ENCODE peak calls at places on chromosome 15, in eight cellular contexts. One of them, this sample, is unnamed.

GRCh38 chr15:39083213-39083612 is 497.7 kb upstream of the THBS1 start:
- DNase-seq in fibroblast of mammary gland: peak; percentile 60
- DNase-seq in tibial artery: no peak
- DNase-seq in nephron progenitor cell: no peak
- DNase-seq in cardiac fibroblast: peak; percentile 78
- DNase-seq in IMR-90: peak; percentile 51
- DNase-seq in PC-9: no peak
- DNase-seq in brain microvascular endothelial cell: no peak
- DNase-seq in this sample: no peak

GRCh38 chr15:71921191-71921590 is 110.8 kb downstream of the NR2E3 start:
- DNase-seq in nephron progenitor cell: no peak
- DNase-seq in PC-9: no peak
- DNase-seq in brain microvascular endothelial cell: no peak
- DNase-seq in tibial artery: no peak
- DNase-seq in fibroblast of mammary gland: peak; percentile 23
- DNase-seq in cardiac fibroblast: no peak
- DNase-seq in IMR-90: peak; percentile 58
- DNase-seq in this sample: no peak

GRCh38 chr15:68783226-68784054 is 37.3 kb downstream of the ANP32A start:
- DNase-seq in tibial artery: no peak
- DNase-seq in IMR-90: no peak
- DNase-seq in PC-9: peak; percentile 32
- DNase-seq in cardiac fibroblast: no peak
- DNase-seq in nephron progenitor cell: peak; percentile 18
- DNase-seq in brain microvascular endothelial cell: no peak
- DNase-seq in fibroblast of mammary gland: no peak
- DNase-seq in this sample: no peak

GRCh38 chr15:100115711-100116090 is 226.1 kb downstream of the ADAMTS17 start:
- DNase-seq in IMR-90: peak; percentile 67
- DNase-seq in nephron progenitor cell: no peak
- DNase-seq in brain microvascular endothelial cell: peak; percentile 65
- DNase-seq in PC-9: peak; percentile 59
- DNase-seq in cardiac fibroblast: peak; percentile 71
- DNase-seq in fibroblast of mammary gland: peak; percentile 80
- DNase-seq in tibial artery: peak; percentile 46
- DNase-seq in this sample: no peak

GRCh38 chr15:37291920-37292319 is 191.6 kb upstream of the MEIS2 start:
- DNase-seq in fibroblast of mammary gland: no peak
- DNase-seq in cardiac fibroblast: peak; percentile 22
- DNase-seq in brain microvascular endothelial cell: no peak
- DNase-seq in tibial artery: no peak
- DNase-seq in IMR-90: no peak
- DNase-seq in PC-9: no peak
- DNase-seq in nephron progenitor cell: no peak
- DNase-seq in this sample: no peak

GRCh38 chr15:40252438-40253178 is 13.7 kb downstream of the PAK6 start:
- DNase-seq in cardiac fibroblast: no peak
- DNase-seq in tibial artery: no peak
- DNase-seq in brain microvascular endothelial cell: no peak
- DNase-seq in fibroblast of mammary gland: no peak
- DNase-seq in IMR-90: no peak
- DNase-seq in nephron progenitor cell: peak; percentile 66
- DNase-seq in PC-9: peak; percentile 48
- DNase-seq in this sample: no peak

GRCh38 chr15:63476229-63476632 is 28.2 kb upstream of the USP3 start:
- DNase-seq in nephron progenitor cell: no peak
- DNase-seq in brain microvascular endothelial cell: peak; percentile 97
- DNase-seq in PC-9: no peak
- DNase-seq in IMR-90: peak; percentile 100
- DNase-seq in tibial artery: no peak
- DNase-seq in fibroblast of mammary gland: peak; percentile 100
- DNase-seq in cardiac fibroblast: peak; percentile 99
- DNase-seq in this sample: peak; percentile 87

GRCh38 chr15:86178845-86179244 is 99.2 kb downstream of the AGBL1 start:
- DNase-seq in cardiac fibroblast: no peak
- DNase-seq in PC-9: no peak
- DNase-seq in nephron progenitor cell: no peak
- DNase-seq in brain microvascular endothelial cell: no peak
- DNase-seq in tibial artery: no peak
- DNase-seq in IMR-90: no peak
- DNase-seq in fibroblast of mammary gland: no peak
- DNase-seq in this sample: no peak

GRCh38 chr15:67784057-67784781 is 41.1 kb upstream of the SKOR1 start:
- DNase-seq in IMR-90: no peak
- DNase-seq in tibial artery: no peak
- DNase-seq in cardiac fibroblast: no peak
- DNase-seq in brain microvascular endothelial cell: no peak
- DNase-seq in nephron progenitor cell: no peak
- DNase-seq in PC-9: no peak
- DNase-seq in fibroblast of mammary gland: no peak
- DNase-seq in this sample: no peak

GRCh38 chr15:72037321-72037720 is 80.6 kb downstream of the MYO9A start:
- DNase-seq in cardiac fibroblast: peak; percentile 66
- DNase-seq in brain microvascular endothelial cell: peak; percentile 40
- DNase-seq in IMR-90: peak; percentile 50
- DNase-seq in nephron progenitor cell: no peak
- DNase-seq in tibial artery: no peak
- DNase-seq in PC-9: no peak
- DNase-seq in fibroblast of mammary gland: peak; percentile 28
- DNase-seq in this sample: no peak

GRCh38 chr15:81485806-81486205 is 111.8 kb upstream of the TMC3 start:
- DNase-seq in cardiac fibroblast: no peak
- DNase-seq in brain microvascular endothelial cell: no peak
- DNase-seq in nephron progenitor cell: no peak
- DNase-seq in PC-9: no peak
- DNase-seq in fibroblast of mammary gland: no peak
- DNase-seq in IMR-90: no peak
- DNase-seq in tibial artery: no peak
- DNase-seq in this sample: no peak

GRCh38 chr15:99986297-99987118 is 253.3 kb upstream of the LYSMD4 start:
- DNase-seq in cardiac fibroblast: no peak
- DNase-seq in fibroblast of mammary gland: no peak
- DNase-seq in brain microvascular endothelial cell: no peak
- DNase-seq in tibial artery: no peak
- DNase-seq in IMR-90: no peak
- DNase-seq in PC-9: no peak
- DNase-seq in nephron progenitor cell: no peak
- DNase-seq in this sample: no peak

GRCh38 chr15:67101981-67102929 is 36.9 kb downstream of the SMAD3 start:
- DNase-seq in tibial artery: no peak
- DNase-seq in PC-9: no peak
- DNase-seq in IMR-90: peak; percentile 87
- DNase-seq in cardiac fibroblast: peak; percentile 67
- DNase-seq in fibroblast of mammary gland: peak; percentile 81
- DNase-seq in nephron progenitor cell: no peak
- DNase-seq in brain microvascular endothelial cell: peak; percentile 61
- DNase-seq in this sample: peak; percentile 95

GRCh38 chr15:96162322-96162721 is 168.2 kb upstream of the NR2F2 start:
- DNase-seq in brain microvascular endothelial cell: no peak
- DNase-seq in nephron progenitor cell: no peak
- DNase-seq in tibial artery: no peak
- DNase-seq in cardiac fibroblast: no peak
- DNase-seq in fibroblast of mammary gland: no peak
- DNase-seq in PC-9: no peak
- DNase-seq in IMR-90: no peak
- DNase-seq in this sample: no peak

GRCh38 chr15:64748251-64748650 is 27.1 kb downstream of the RBPMS2 start:
- DNase-seq in brain microvascular endothelial cell: no peak
- DNase-seq in fibroblast of mammary gland: no peak
- DNase-seq in PC-9: no peak
- DNase-seq in cardiac fibroblast: no peak
- DNase-seq in nephron progenitor cell: no peak
- DNase-seq in IMR-90: no peak
- DNase-seq in tibial artery: no peak
- DNase-seq in this sample: no peak

GRCh38 chr15:56475351-56475750 is 10.4 kb upstream of the MNS1 start:
- DNase-seq in tibial artery: no peak
- DNase-seq in cardiac fibroblast: no peak
- DNase-seq in PC-9: no peak
- DNase-seq in fibroblast of mammary gland: no peak
- DNase-seq in nephron progenitor cell: no peak
- DNase-seq in IMR-90: no peak
- DNase-seq in brain microvascular endothelial cell: no peak
- DNase-seq in this sample: no peak

GRCh38 chr15:44530653-44531052 is 6.3 kb upstream of the EIF3J start:
- DNase-seq in fibroblast of mammary gland: no peak
- DNase-seq in IMR-90: peak; percentile 12
- DNase-seq in tibial artery: no peak
- DNase-seq in PC-9: no peak
- DNase-seq in brain microvascular endothelial cell: no peak
- DNase-seq in cardiac fibroblast: no peak
- DNase-seq in nephron progenitor cell: no peak
- DNase-seq in this sample: no peak

GRCh38 chr15:44529864-44530604 is 6.9 kb upstream of the EIF3J start:
- DNase-seq in PC-9: no peak
- DNase-seq in brain microvascular endothelial cell: no peak
- DNase-seq in cardiac fibroblast: no peak
- DNase-seq in tibial artery: no peak
- DNase-seq in nephron progenitor cell: no peak
- DNase-seq in IMR-90: no peak
- DNase-seq in fibroblast of mammary gland: no peak
- DNase-seq in this sample: no peak

GRCh38 chr15:44535509-44536297 is 1.2 kb upstream of the EIF3J start:
- DNase-seq in PC-9: peak; percentile 22
- DNase-seq in fibroblast of mammary gland: no peak
- DNase-seq in IMR-90: no peak
- DNase-seq in nephron progenitor cell: peak; percentile 29
- DNase-seq in brain microvascular endothelial cell: no peak
- DNase-seq in cardiac fibroblast: no peak
- DNase-seq in tibial artery: no peak
- DNase-seq in this sample: no peak

GRCh38 chr15:44535092-44535491 is 1.9 kb upstream of the EIF3J start:
- DNase-seq in IMR-90: no peak
- DNase-seq in tibial artery: no peak
- DNase-seq in brain microvascular endothelial cell: no peak
- DNase-seq in fibroblast of mammary gland: no peak
- DNase-seq in nephron progenitor cell: no peak
- DNase-seq in PC-9: no peak
- DNase-seq in cardiac fibroblast: no peak
- DNase-seq in this sample: no peak

GRCh38 chr15:44532689-44533088 is 4.3 kb upstream of the EIF3J start:
- DNase-seq in fibroblast of mammary gland: no peak
- DNase-seq in PC-9: no peak
- DNase-seq in tibial artery: no peak
- DNase-seq in nephron progenitor cell: no peak
- DNase-seq in brain microvascular endothelial cell: no peak
- DNase-seq in IMR-90: no peak
- DNase-seq in cardiac fibroblast: no peak
- DNase-seq in this sample: no peak
- TF ChIP-seq CTCF in fibroblast of mammary gland: peak; percentile 11
- TF ChIP-seq CTCF in PC-9: peak; percentile 35
- TF ChIP-seq CTCF in tibial artery: no peak
- TF ChIP-seq CTCF in nephron progenitor cell: no peak
- TF ChIP-seq CTCF in brain microvascular endothelial cell: no peak
- TF ChIP-seq CTCF in IMR-90: no peak
- TF ChIP-seq CTCF in cardiac fibroblast: peak; percentile 13
- TF ChIP-seq CTCF in this sample: no peak

GRCh38 chr15:89991312-89991711 is 9.8 kb upstream of the ZNF710 start:
- DNase-seq in fibroblast of mammary gland: no peak
- DNase-seq in tibial artery: no peak
- DNase-seq in brain microvascular endothelial cell: no peak
- DNase-seq in PC-9: no peak
- DNase-seq in nephron progenitor cell: no peak
- DNase-seq in cardiac fibroblast: no peak
- DNase-seq in IMR-90: no peak
- DNase-seq in this sample: no peak
- TF ChIP-seq CTCF in fibroblast of mammary gland: no peak
- TF ChIP-seq CTCF in tibial artery: no peak
- TF ChIP-seq CTCF in brain microvascular endothelial cell: no peak
- TF ChIP-seq CTCF in PC-9: no peak
- TF ChIP-seq CTCF in nephron progenitor cell: no peak
- TF ChIP-seq CTCF in cardiac fibroblast: no peak
- TF ChIP-seq CTCF in IMR-90: no peak
- TF ChIP-seq CTCF in this sample: no peak

DNA sequence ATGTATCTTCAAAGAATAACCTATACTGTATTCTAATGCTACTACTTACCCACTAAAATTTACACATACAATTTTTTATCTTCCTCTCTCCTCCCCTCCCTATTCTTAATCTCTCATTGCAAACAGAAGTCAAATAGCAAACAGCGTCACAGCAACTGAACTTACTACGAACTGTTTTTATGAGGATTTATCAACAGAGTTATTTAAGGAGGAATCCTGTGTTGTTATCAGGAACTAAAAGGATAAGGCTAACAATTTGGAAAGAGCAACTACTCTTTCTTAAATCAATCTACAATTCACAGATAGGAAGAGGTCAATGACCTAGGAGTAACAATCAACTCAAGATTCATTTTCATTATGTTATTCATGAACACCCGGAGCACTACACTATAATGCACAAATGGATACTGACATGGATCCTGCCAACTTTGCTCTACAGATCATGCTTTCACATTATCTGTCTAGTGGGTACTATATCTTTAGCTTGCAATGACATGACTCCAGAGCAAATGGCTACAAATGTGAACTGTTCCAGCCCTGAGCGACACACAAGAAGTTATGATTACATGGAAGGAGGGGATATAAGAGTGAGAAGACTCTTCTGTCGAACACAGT is 971 bp downstream of the FGF7 start:
- DNase-seq in IMR-90: no peak
- DNase-seq in brain microvascular endothelial cell: no peak
- DNase-seq in fibroblast of mammary gland: peak; percentile 56
- DNase-seq in nephron progenitor cell: no peak
- DNase-seq in PC-9: no peak
- DNase-seq in tibial artery: no peak
- DNase-seq in cardiac fibroblast: no peak
- DNase-seq in this sample: no peak
- TF ChIP-seq CTCF in IMR-90: no peak
- TF ChIP-seq CTCF in brain microvascular endothelial cell: no peak
- TF ChIP-seq CTCF in fibroblast of mammary gland: no peak
- TF ChIP-seq CTCF in nephron progenitor cell: no peak
- TF ChIP-seq CTCF in PC-9: no peak
- TF ChIP-seq CTCF in tibial artery: no peak
- TF ChIP-seq CTCF in cardiac fibroblast: no peak
- TF ChIP-seq CTCF in this sample: no peak

GRCh38 chr15:59998256-59999063 is 5.7 kb upstream of the FOXB1 start:
- DNase-seq in brain microvascular endothelial cell: no peak
- DNase-seq in IMR-90: no peak
- DNase-seq in PC-9: no peak
- DNase-seq in tibial artery: no peak
- DNase-seq in cardiac fibroblast: no peak
- DNase-seq in nephron progenitor cell: no peak
- DNase-seq in fibroblast of mammary gland: no peak
- DNase-seq in this sample: no peak

GRCh38 chr15:60000113-60000823 is 3.8 kb upstream of the FOXB1 start:
- DNase-seq in cardiac fibroblast: no peak
- DNase-seq in nephron progenitor cell: peak; percentile 60
- DNase-seq in brain microvascular endothelial cell: no peak
- DNase-seq in IMR-90: no peak
- DNase-seq in PC-9: no peak
- DNase-seq in fibroblast of mammary gland: no peak
- DNase-seq in tibial artery: no peak
- DNase-seq in this sample: no peak

GRCh38 chr15:59997070-59997701 is 6.9 kb upstream of the FOXB1 start:
- DNase-seq in IMR-90: no peak
- DNase-seq in tibial artery: no peak
- DNase-seq in fibroblast of mammary gland: no peak
- DNase-seq in cardiac fibroblast: no peak
- DNase-seq in nephron progenitor cell: peak; percentile 74
- DNase-seq in brain microvascular endothelial cell: no peak
- DNase-seq in PC-9: peak; percentile 45
- DNase-seq in this sample: no peak

GRCh38 chr15:59999558-60000112 is 4.5 kb upstream of the FOXB1 start:
- DNase-seq in PC-9: no peak
- DNase-seq in tibial artery: no peak
- DNase-seq in fibroblast of mammary gland: no peak
- DNase-seq in nephron progenitor cell: peak; percentile 26
- DNase-seq in brain microvascular endothelial cell: no peak
- DNase-seq in cardiac fibroblast: no peak
- DNase-seq in IMR-90: no peak
- DNase-seq in this sample: no peak

GRCh38 chr15:59999064-59999377 is 5.1 kb upstream of the FOXB1 start:
- DNase-seq in PC-9: no peak
- DNase-seq in fibroblast of mammary gland: no peak
- DNase-seq in brain microvascular endothelial cell: no peak
- DNase-seq in cardiac fibroblast: no peak
- DNase-seq in IMR-90: no peak
- DNase-seq in nephron progenitor cell: no peak
- DNase-seq in tibial artery: no peak
- DNase-seq in this sample: no peak
- TF ChIP-seq CTCF in PC-9: no peak
- TF ChIP-seq CTCF in fibroblast of mammary gland: no peak
- TF ChIP-seq CTCF in brain microvascular endothelial cell: no peak
- TF ChIP-seq CTCF in cardiac fibroblast: no peak
- TF ChIP-seq CTCF in IMR-90: no peak
- TF ChIP-seq CTCF in nephron progenitor cell: no peak
- TF ChIP-seq CTCF in tibial artery: no peak
- TF ChIP-seq CTCF in this sample: no peak

This sample was measured in retinal pigment epithelial cell.